ENCODE peak calls at places on chromosomes 6 and 20, in seven cellular contexts. One of them, this sample, is unnamed.

GRCh38 chr6:44932651-44933091 is 395.5 kb upstream of the RUNX2 start:
- DNase-seq in NCI-H1105 treated with DMSO at 0.1 percent for 48 hours: no peak
- DNase-seq in gastrocnemius medialis: no peak
- DNase-seq in activated CD4-positive, alpha-beta T cell treated with anti-CD3 and anti-CD28 coated beads for 4 hours: peak; percentile 13
- DNase-seq in HepG2: no peak
- DNase-seq in AG08396: no peak
- DNase-seq in GM12892: no peak
- DNase-seq in this sample: no peak

GRCh38 chr6:123321020-123321419 is 315.7 kb downstream of the TRDN start:
- DNase-seq in gastrocnemius medialis: no peak
- DNase-seq in activated CD4-positive, alpha-beta T cell treated with anti-CD3 and anti-CD28 coated beads for 4 hours: no peak
- DNase-seq in NCI-H1105 treated with DMSO at 0.1 percent for 48 hours: no peak
- DNase-seq in HepG2: no peak
- DNase-seq in GM12892: no peak
- DNase-seq in AG08396: no peak
- DNase-seq in this sample: no peak

GRCh38 chr20:58651548-58651822 is 402 bp downstream of the STX16 start:
- DNase-seq in HepG2: peak; percentile 36
- DNase-seq in activated CD4-positive, alpha-beta T cell treated with anti-CD3 and anti-CD28 coated beads for 4 hours: no peak
- DNase-seq in gastrocnemius medialis: no peak
- DNase-seq in AG08396: no peak
- DNase-seq in GM12892: no peak
- DNase-seq in NCI-H1105 treated with DMSO at 0.1 percent for 48 hours: peak; percentile 41
- DNase-seq in this sample: no peak

GRCh38 chr6:130252527-130253237 is 29.9 kb upstream of the SAMD3 start:
- DNase-seq in gastrocnemius medialis: no peak
- DNase-seq in GM12892: no peak
- DNase-seq in NCI-H1105 treated with DMSO at 0.1 percent for 48 hours: no peak
- DNase-seq in activated CD4-positive, alpha-beta T cell treated with anti-CD3 and anti-CD28 coated beads for 4 hours: no peak
- DNase-seq in AG08396: no peak
- DNase-seq in HepG2: no peak
- DNase-seq in this sample: no peak

GRCh38 chr20:33710681-33711445 is 9.2 kb downstream of the PXMP4 start:
- DNase-seq in HepG2: peak; percentile 51
- DNase-seq in activated CD4-positive, alpha-beta T cell treated with anti-CD3 and anti-CD28 coated beads for 4 hours: no peak
- DNase-seq in NCI-H1105 treated with DMSO at 0.1 percent for 48 hours: no peak
- DNase-seq in gastrocnemius medialis: no peak
- DNase-seq in AG08396: no peak
- DNase-seq in GM12892: no peak
- DNase-seq in this sample: no peak

GRCh38 chr6:156839591-156840001 is 62.4 kb downstream of the ARID1B start:
- DNase-seq in activated CD4-positive, alpha-beta T cell treated with anti-CD3 and anti-CD28 coated beads for 4 hours: no peak
- DNase-seq in gastrocnemius medialis: no peak
- DNase-seq in AG08396: peak; percentile 28
- DNase-seq in GM12892: no peak
- DNase-seq in NCI-H1105 treated with DMSO at 0.1 percent for 48 hours: no peak
- DNase-seq in HepG2: no peak
- DNase-seq in this sample: no peak

GRCh38 chr6:1043458-1043836 is 268.5 kb upstream of the FOXQ1 start:
- DNase-seq in AG08396: peak; percentile 40
- DNase-seq in gastrocnemius medialis: no peak
- DNase-seq in HepG2: no peak
- DNase-seq in activated CD4-positive, alpha-beta T cell treated with anti-CD3 and anti-CD28 coated beads for 4 hours: no peak
- DNase-seq in GM12892: no peak
- DNase-seq in NCI-H1105 treated with DMSO at 0.1 percent for 48 hours: no peak
- DNase-seq in this sample: no peak

GRCh38 chr20:14142964-14143627 is 147.8 kb downstream of the MACROD2 start:
- DNase-seq in AG08396: peak; percentile 3
- DNase-seq in HepG2: no peak
- DNase-seq in GM12892: no peak
- DNase-seq in gastrocnemius medialis: no peak
- DNase-seq in NCI-H1105 treated with DMSO at 0.1 percent for 48 hours: peak; percentile 3
- DNase-seq in activated CD4-positive, alpha-beta T cell treated with anti-CD3 and anti-CD28 coated beads for 4 hours: no peak
- DNase-seq in this sample: peak; percentile 7

GRCh38 chr20:44768256-44768655 is 22.6 kb downstream of the KCNK15 start:
- DNase-seq in AG08396: no peak
- DNase-seq in HepG2: no peak
- DNase-seq in activated CD4-positive, alpha-beta T cell treated with anti-CD3 and anti-CD28 coated beads for 4 hours: no peak
- DNase-seq in gastrocnemius medialis: no peak
- DNase-seq in GM12892: no peak
- DNase-seq in NCI-H1105 treated with DMSO at 0.1 percent for 48 hours: no peak
- DNase-seq in this sample: no peak

GRCh38 chr6:113050010-113050893 is 703.1 kb downstream of the RFPL4B start:
- DNase-seq in AG08396: no peak
- DNase-seq in gastrocnemius medialis: no peak
- DNase-seq in HepG2: no peak
- DNase-seq in activated CD4-positive, alpha-beta T cell treated with anti-CD3 and anti-CD28 coated beads for 4 hours: no peak
- DNase-seq in GM12892: no peak
- DNase-seq in NCI-H1105 treated with DMSO at 0.1 percent for 48 hours: no peak
- DNase-seq in this sample: no peak

GRCh38 chr6:136158398-136158797 is 91.7 kb downstream of the MTFR2 start:
- DNase-seq in HepG2: no peak
- DNase-seq in gastrocnemius medialis: peak; percentile 21
- DNase-seq in NCI-H1105 treated with DMSO at 0.1 percent for 48 hours: peak; percentile 25
- DNase-seq in GM12892: no peak
- DNase-seq in AG08396: no peak
- DNase-seq in activated CD4-positive, alpha-beta T cell treated with anti-CD3 and anti-CD28 coated beads for 4 hours: no peak
- DNase-seq in this sample: no peak

GRCh38 chr6:16524380-16524707 is 236.9 kb downstream of the ATXN1 start:
- DNase-seq in NCI-H1105 treated with DMSO at 0.1 percent for 48 hours: no peak
- DNase-seq in GM12892: no peak
- DNase-seq in gastrocnemius medialis: no peak
- DNase-seq in activated CD4-positive, alpha-beta T cell treated with anti-CD3 and anti-CD28 coated beads for 4 hours: no peak
- DNase-seq in AG08396: peak; percentile 17
- DNase-seq in HepG2: no peak
- DNase-seq in this sample: no peak

GRCh38 chr6:109316909-109317308 is 65.4 kb downstream of the CD164 start:
- DNase-seq in HepG2: no peak
- DNase-seq in AG08396: no peak
- DNase-seq in activated CD4-positive, alpha-beta T cell treated with anti-CD3 and anti-CD28 coated beads for 4 hours: no peak
- DNase-seq in NCI-H1105 treated with DMSO at 0.1 percent for 48 hours: no peak
- DNase-seq in gastrocnemius medialis: no peak
- DNase-seq in GM12892: no peak
- DNase-seq in this sample: no peak

GRCh38 chr20:6702144-6702543 is 65.3 kb upstream of the BMP2 start:
- DNase-seq in HepG2: no peak
- DNase-seq in activated CD4-positive, alpha-beta T cell treated with anti-CD3 and anti-CD28 coated beads for 4 hours: no peak
- DNase-seq in GM12892: no peak
- DNase-seq in NCI-H1105 treated with DMSO at 0.1 percent for 48 hours: no peak
- DNase-seq in AG08396: no peak
- DNase-seq in gastrocnemius medialis: no peak
- DNase-seq in this sample: no peak

GRCh38 chr6:162964703-162965140 is 236.9 kb downstream of the PACRG start:
- DNase-seq in HepG2: no peak
- DNase-seq in activated CD4-positive, alpha-beta T cell treated with anti-CD3 and anti-CD28 coated beads for 4 hours: no peak
- DNase-seq in gastrocnemius medialis: peak; percentile 32
- DNase-seq in NCI-H1105 treated with DMSO at 0.1 percent for 48 hours: peak; percentile 11
- DNase-seq in AG08396: peak; percentile 88
- DNase-seq in GM12892: no peak
- DNase-seq in this sample: peak; percentile 100

GRCh38 chr6:119147101-119148053 is 68.9 kb upstream of the FAM184A start:
- DNase-seq in NCI-H1105 treated with DMSO at 0.1 percent for 48 hours: no peak
- DNase-seq in GM12892: peak; percentile 38
- DNase-seq in AG08396: peak; percentile 85
- DNase-seq in gastrocnemius medialis: peak; percentile 43
- DNase-seq in activated CD4-positive, alpha-beta T cell treated with anti-CD3 and anti-CD28 coated beads for 4 hours: peak; percentile 15
- DNase-seq in HepG2: peak; percentile 92
- DNase-seq in this sample: peak; percentile 89

GRCh38 chr6:118650500-118651281 is 700 bp downstream of the CEP85L start:
- DNase-seq in AG08396: peak; percentile 66
- DNase-seq in GM12892: peak; percentile 30
- DNase-seq in HepG2: no peak
- DNase-seq in gastrocnemius medialis: peak; percentile 52
- DNase-seq in NCI-H1105 treated with DMSO at 0.1 percent for 48 hours: peak; percentile 58
- DNase-seq in activated CD4-positive, alpha-beta T cell treated with anti-CD3 and anti-CD28 coated beads for 4 hours: peak; percentile 40
- DNase-seq in this sample: no peak

GRCh38 chr6:56888687-56889086 is 66.2 kb upstream of the BEND6 start:
- DNase-seq in HepG2: no peak
- DNase-seq in activated CD4-positive, alpha-beta T cell treated with anti-CD3 and anti-CD28 coated beads for 4 hours: no peak
- DNase-seq in gastrocnemius medialis: no peak
- DNase-seq in GM12892: no peak
- DNase-seq in AG08396: no peak
- DNase-seq in NCI-H1105 treated with DMSO at 0.1 percent for 48 hours: no peak
- DNase-seq in this sample: no peak

GRCh38 chr20:32356935-32357868 is 929 bp upstream of the ASXL1 start:
- DNase-seq in AG08396: peak; percentile 35
- DNase-seq in activated CD4-positive, alpha-beta T cell treated with anti-CD3 and anti-CD28 coated beads for 4 hours: no peak
- DNase-seq in NCI-H1105 treated with DMSO at 0.1 percent for 48 hours: peak; percentile 69
- DNase-seq in gastrocnemius medialis: peak; percentile 21
- DNase-seq in GM12892: no peak
- DNase-seq in HepG2: peak; percentile 76
- DNase-seq in this sample: no peak

GRCh38 chr6:79453558-79454042 is 83.6 kb downstream of the LCA5 start:
- DNase-seq in NCI-H1105 treated with DMSO at 0.1 percent for 48 hours: peak; percentile 47
- DNase-seq in gastrocnemius medialis: no peak
- DNase-seq in GM12892: no peak
- DNase-seq in AG08396: peak; percentile 11
- DNase-seq in activated CD4-positive, alpha-beta T cell treated with anti-CD3 and anti-CD28 coated beads for 4 hours: no peak
- DNase-seq in HepG2: no peak
- DNase-seq in this sample: no peak

GRCh38 chr20:17990278-17990972 is 21.6 kb downstream of the MGME1 start:
- DNase-seq in HepG2: no peak
- DNase-seq in AG08396: no peak
- DNase-seq in NCI-H1105 treated with DMSO at 0.1 percent for 48 hours: no peak
- DNase-seq in gastrocnemius medialis: no peak
- DNase-seq in activated CD4-positive, alpha-beta T cell treated with anti-CD3 and anti-CD28 coated beads for 4 hours: no peak
- DNase-seq in GM12892: no peak
- DNase-seq in this sample: no peak

GRCh38 chr6:39330057-39330456 is 7.6 kb upstream of the KCNK16 start:
- DNase-seq in HepG2: no peak
- DNase-seq in gastrocnemius medialis: no peak
- DNase-seq in AG08396: no peak
- DNase-seq in NCI-H1105 treated with DMSO at 0.1 percent for 48 hours: no peak
- DNase-seq in GM12892: no peak
- DNase-seq in activated CD4-positive, alpha-beta T cell treated with anti-CD3 and anti-CD28 coated beads for 4 hours: no peak
- DNase-seq in this sample: no peak

GRCh38 chr6:80608881-80609280 is 502.4 kb downstream of the BCKDHB start:
- DNase-seq in gastrocnemius medialis: no peak
- DNase-seq in AG08396: no peak
- DNase-seq in NCI-H1105 treated with DMSO at 0.1 percent for 48 hours: no peak
- DNase-seq in activated CD4-positive, alpha-beta T cell treated with anti-CD3 and anti-CD28 coated beads for 4 hours: no peak
- DNase-seq in GM12892: no peak
- DNase-seq in HepG2: no peak
- DNase-seq in this sample: no peak

GRCh38 chr6:108904731-108905130 is 56.5 kb downstream of the ARMC2 start:
- DNase-seq in GM12892: no peak
- DNase-seq in gastrocnemius medialis: no peak
- DNase-seq in NCI-H1105 treated with DMSO at 0.1 percent for 48 hours: no peak
- DNase-seq in HepG2: peak; percentile 26
- DNase-seq in activated CD4-positive, alpha-beta T cell treated with anti-CD3 and anti-CD28 coated beads for 4 hours: no peak
- DNase-seq in AG08396: no peak
- DNase-seq in this sample: no peak

GRCh38 chr6:44742828-44743372 is 355.4 kb downstream of the CDC5L start:
- DNase-seq in activated CD4-positive, alpha-beta T cell treated with anti-CD3 and anti-CD28 coated beads for 4 hours: no peak
- DNase-seq in NCI-H1105 treated with DMSO at 0.1 percent for 48 hours: no peak
- DNase-seq in AG08396: no peak
- DNase-seq in GM12892: no peak
- DNase-seq in HepG2: no peak
- DNase-seq in gastrocnemius medialis: no peak
- DNase-seq in this sample: no peak

GRCh38 chr6:128438311-128438916 is 82.0 kb downstream of the PTPRK start:
- DNase-seq in HepG2: no peak
- DNase-seq in gastrocnemius medialis: no peak
- DNase-seq in NCI-H1105 treated with DMSO at 0.1 percent for 48 hours: peak; percentile 91
- DNase-seq in activated CD4-positive, alpha-beta T cell treated with anti-CD3 and anti-CD28 coated beads for 4 hours: no peak
- DNase-seq in AG08396: no peak
- DNase-seq in GM12892: no peak
- DNase-seq in this sample: no peak